ENCODE peak calls at places on chromosomes 4 and X, in five cellular contexts. One of them, this sample, is unnamed.

GRCh38 chr4:143559757-143560147 is 46.2 kb downstream of the SMARCA5 start:
- DNase-seq in fibroblast of the aortic adventitia: no peak
- DNase-seq in kidney epithelial cell: no peak
- DNase-seq in cardiac muscle cell: peak; percentile 3
- DNase-seq in choroid plexus epithelial cell: no peak
- DNase-seq in this sample: no peak

GRCh38 chr4:185826381-185826780 is 14.4 kb upstream of the SORBS2 start:
- DNase-seq in fibroblast of the aortic adventitia: no peak
- DNase-seq in kidney epithelial cell: no peak
- DNase-seq in choroid plexus epithelial cell: no peak
- DNase-seq in cardiac muscle cell: no peak
- DNase-seq in this sample: no peak

GRCh38 chr4:185672618-185673017 is 137.3 kb upstream of the PDLIM3 start:
- DNase-seq in cardiac muscle cell: no peak
- DNase-seq in fibroblast of the aortic adventitia: no peak
- DNase-seq in choroid plexus epithelial cell: peak; percentile 16
- DNase-seq in kidney epithelial cell: no peak
- DNase-seq in this sample: no peak

GRCh38 chr4:7208509-7209451 is 16.4 kb downstream of the SORCS2 start:
- DNase-seq in cardiac muscle cell: no peak
- DNase-seq in fibroblast of the aortic adventitia: no peak
- DNase-seq in kidney epithelial cell: no peak
- DNase-seq in choroid plexus epithelial cell: no peak
- DNase-seq in this sample: no peak

GRCh38 chr4:57475424-57475823 is 365.2 kb upstream of the IGFBP7 start:
- DNase-seq in choroid plexus epithelial cell: no peak
- DNase-seq in cardiac muscle cell: no peak
- DNase-seq in fibroblast of the aortic adventitia: no peak
- DNase-seq in kidney epithelial cell: no peak
- DNase-seq in this sample: no peak

GRCh38 chrX:40102393-40103381 is 4.9 kb upstream of the BCOR start:
- DNase-seq in cardiac muscle cell: no peak
- DNase-seq in choroid plexus epithelial cell: no peak
- DNase-seq in fibroblast of the aortic adventitia: no peak
- DNase-seq in kidney epithelial cell: no peak
- DNase-seq in this sample: no peak

GRCh38 chr4:130172156-130172555 is 1076.2 kb downstream of the C4orf33 start:
- DNase-seq in cardiac muscle cell: no peak
- DNase-seq in choroid plexus epithelial cell: peak; percentile 13
- DNase-seq in kidney epithelial cell: no peak
- DNase-seq in fibroblast of the aortic adventitia: no peak
- DNase-seq in this sample: no peak

GRCh38 chr4:40211224-40212185 is 14.7 kb downstream of the RHOH start:
- DNase-seq in cardiac muscle cell: no peak
- DNase-seq in kidney epithelial cell: no peak
- DNase-seq in choroid plexus epithelial cell: peak; percentile 34
- DNase-seq in fibroblast of the aortic adventitia: no peak
- DNase-seq in this sample: no peak

GRCh38 chr4:80237992-80238391 is 28.5 kb upstream of the FGF5 start:
- DNase-seq in cardiac muscle cell: peak; percentile 80
- DNase-seq in fibroblast of the aortic adventitia: peak; percentile 96
- DNase-seq in kidney epithelial cell: peak; percentile 37
- DNase-seq in choroid plexus epithelial cell: peak; percentile 62
- DNase-seq in this sample: peak; percentile 87

GRCh38 chr4:30380404-30380998 is 339.7 kb upstream of the PCDH7 start:
- DNase-seq in cardiac muscle cell: peak; percentile 81
- DNase-seq in kidney epithelial cell: peak; percentile 44
- DNase-seq in choroid plexus epithelial cell: peak; percentile 71
- DNase-seq in fibroblast of the aortic adventitia: peak; percentile 76
- DNase-seq in this sample: no peak

GRCh38 chr4:37760840-37761239 is 65.6 kb upstream of the PGM2 start:
- DNase-seq in choroid plexus epithelial cell: peak; percentile 70
- DNase-seq in cardiac muscle cell: peak; percentile 68
- DNase-seq in fibroblast of the aortic adventitia: peak; percentile 37
- DNase-seq in kidney epithelial cell: no peak
- DNase-seq in this sample: no peak

GRCh38 chr4:140395668-140396067 is 22.2 kb downstream of the SCOC start:
- DNase-seq in choroid plexus epithelial cell: no peak
- DNase-seq in fibroblast of the aortic adventitia: no peak
- DNase-seq in kidney epithelial cell: no peak
- DNase-seq in cardiac muscle cell: no peak
- DNase-seq in this sample: no peak

GRCh38 chr4:26076000-26076587 is 162.1 kb downstream of the SMIM20 start:
- DNase-seq in cardiac muscle cell: peak; percentile 37
- DNase-seq in kidney epithelial cell: no peak
- DNase-seq in choroid plexus epithelial cell: peak; percentile 61
- DNase-seq in fibroblast of the aortic adventitia: peak; percentile 29
- DNase-seq in this sample: no peak

GRCh38 chr4:88937081-88937480 is 119.9 kb downstream of the FAM13A start:
- DNase-seq in kidney epithelial cell: peak; percentile 5
- DNase-seq in cardiac muscle cell: peak; percentile 37
- DNase-seq in choroid plexus epithelial cell: peak; percentile 62
- DNase-seq in fibroblast of the aortic adventitia: peak; percentile 54
- DNase-seq in this sample: peak; percentile 31

GRCh38 chr4:182447938-182448280 is 204.7 kb downstream of the TENM3 start:
- DNase-seq in cardiac muscle cell: peak; percentile 7
- DNase-seq in choroid plexus epithelial cell: peak; percentile 37
- DNase-seq in fibroblast of the aortic adventitia: peak; percentile 5
- DNase-seq in kidney epithelial cell: no peak
- DNase-seq in this sample: no peak

DNA sequence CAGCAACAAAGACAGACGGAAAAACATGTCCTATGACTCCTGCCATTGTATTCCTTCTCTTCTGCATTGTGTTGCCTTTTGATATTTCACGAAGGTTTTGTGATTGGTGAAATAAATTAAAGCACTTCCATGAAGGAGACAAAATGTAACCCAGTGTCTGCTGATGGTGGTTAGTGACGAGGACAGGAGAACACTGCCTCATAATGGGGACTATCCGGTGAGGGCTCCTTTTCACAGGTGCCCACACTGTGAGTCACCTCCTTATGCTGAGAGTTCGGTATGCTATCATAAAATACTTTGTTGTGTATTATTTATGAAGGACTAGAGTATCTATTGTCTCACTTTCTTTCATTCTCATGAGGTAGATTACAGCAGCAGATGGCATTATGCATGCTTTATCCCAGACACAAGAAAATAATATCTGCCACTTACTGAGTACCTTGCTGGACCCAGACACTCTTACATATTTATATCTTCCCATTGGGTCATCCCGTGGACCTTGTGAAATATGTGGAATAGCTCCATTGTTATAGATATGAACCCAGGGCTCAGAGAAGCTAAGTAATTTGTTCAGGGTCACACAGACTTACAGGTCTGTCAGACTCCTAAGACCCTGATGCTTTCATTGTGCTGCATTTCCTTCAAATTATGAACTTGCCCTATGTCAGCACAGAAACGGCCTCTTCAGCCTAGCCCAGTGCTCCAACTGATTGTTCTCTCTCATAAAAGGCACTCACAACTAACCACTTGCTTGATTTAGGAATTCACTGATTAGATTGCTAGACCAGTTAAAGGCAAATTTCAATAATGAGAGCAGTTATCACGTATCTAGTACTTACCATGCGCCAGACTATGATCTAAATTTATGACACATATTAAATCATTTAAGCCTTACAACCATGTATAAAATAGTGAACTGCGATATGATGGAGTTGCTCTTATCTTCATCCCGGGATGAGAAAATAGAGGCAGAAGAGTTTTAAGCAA is 31.2 kb downstream of the PLS3 start:
- DNase-seq in choroid plexus epithelial cell: no peak
- DNase-seq in kidney epithelial cell: no peak
- DNase-seq in fibroblast of the aortic adventitia: no peak
- DNase-seq in cardiac muscle cell: no peak
- DNase-seq in this sample: no peak
- H3K4me3 ChIP-seq in choroid plexus epithelial cell: no peak overlapping the region
- H3K4me3 ChIP-seq in kidney epithelial cell: no peak overlapping the region
- H3K4me3 ChIP-seq in fibroblast of the aortic adventitia: no peak overlapping the region
- H3K4me3 ChIP-seq in cardiac muscle cell: no peak overlapping the region
- H3K4me3 ChIP-seq in this sample: no peak overlapping the region

GRCh38 chr4:142358656-142359055 is 487.4 kb downstream of the INPP4B start:
- DNase-seq in kidney epithelial cell: no peak
- DNase-seq in cardiac muscle cell: no peak
- DNase-seq in fibroblast of the aortic adventitia: no peak
- DNase-seq in choroid plexus epithelial cell: no peak
- DNase-seq in this sample: no peak

GRCh38 chr4:142356118-142356759 is 489.9 kb downstream of the INPP4B start:
- DNase-seq in cardiac muscle cell: no peak
- DNase-seq in choroid plexus epithelial cell: no peak
- DNase-seq in kidney epithelial cell: no peak
- DNase-seq in fibroblast of the aortic adventitia: no peak
- DNase-seq in this sample: no peak

GRCh38 chr4:142354794-142355416 is 491.2 kb downstream of the INPP4B start:
- DNase-seq in fibroblast of the aortic adventitia: no peak
- DNase-seq in cardiac muscle cell: no peak
- DNase-seq in kidney epithelial cell: no peak
- DNase-seq in choroid plexus epithelial cell: no peak
- DNase-seq in this sample: no peak

GRCh38 chr4:142355417-142355930 is 490.6 kb downstream of the INPP4B start:
- DNase-seq in kidney epithelial cell: no peak
- DNase-seq in fibroblast of the aortic adventitia: peak; percentile 59
- DNase-seq in choroid plexus epithelial cell: no peak
- DNase-seq in cardiac muscle cell: no peak
- DNase-seq in this sample: no peak

DNA sequence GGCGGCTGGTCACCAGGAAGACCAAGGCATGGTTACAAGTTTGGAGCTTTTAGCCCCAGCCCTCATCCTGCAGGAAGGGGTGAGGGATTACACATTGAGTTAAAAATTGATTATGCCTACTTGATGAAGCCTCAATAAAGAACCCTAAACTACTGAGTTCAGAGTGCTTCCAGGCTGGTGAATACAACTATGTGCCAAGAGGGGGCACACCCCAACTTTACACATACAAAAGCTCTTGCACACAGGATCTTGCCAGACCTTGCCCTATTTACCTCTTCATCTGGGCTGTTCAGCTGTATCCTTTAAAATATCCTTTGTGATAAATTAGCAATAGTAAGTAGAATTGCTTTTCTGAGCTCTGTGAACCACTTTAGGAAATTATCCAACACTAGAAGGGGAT is 489.3 kb downstream of the INPP4B start:
- DNase-seq in kidney epithelial cell: no peak
- DNase-seq in choroid plexus epithelial cell: no peak
- DNase-seq in fibroblast of the aortic adventitia: no peak
- DNase-seq in cardiac muscle cell: no peak
- DNase-seq in this sample: no peak
- TF ChIP-seq CTCF in kidney epithelial cell: no peak
- TF ChIP-seq CTCF in choroid plexus epithelial cell: no peak
- TF ChIP-seq CTCF in fibroblast of the aortic adventitia: no peak
- TF ChIP-seq CTCF in cardiac muscle cell: no peak
- TF ChIP-seq CTCF in this sample: no peak

GRCh38 chr4:2936773-2937145 is 26.4 kb downstream of the NOP14 start:
- DNase-seq in fibroblast of the aortic adventitia: peak; percentile 30
- DNase-seq in cardiac muscle cell: peak; percentile 52
- DNase-seq in kidney epithelial cell: no peak
- DNase-seq in choroid plexus epithelial cell: peak; percentile 71
- DNase-seq in this sample: no peak
- H3K4me3 ChIP-seq in fibroblast of the aortic adventitia: no peak overlapping the region
- H3K4me3 ChIP-seq in cardiac muscle cell: no peak overlapping the region
- H3K4me3 ChIP-seq in kidney epithelial cell: no peak overlapping the region
- H3K4me3 ChIP-seq in choroid plexus epithelial cell: no peak overlapping the region
- H3K4me3 ChIP-seq in this sample: no peak overlapping the region

GRCh38 chrX:148337873-148338272 is 162.5 kb upstream of the AFF2 start:
- DNase-seq in fibroblast of the aortic adventitia: no peak
- DNase-seq in choroid plexus epithelial cell: no peak
- DNase-seq in cardiac muscle cell: no peak
- DNase-seq in kidney epithelial cell: no peak
- DNase-seq in this sample: no peak
- TF ChIP-seq CTCF in fibroblast of the aortic adventitia: no peak
- TF ChIP-seq CTCF in choroid plexus epithelial cell: no peak
- TF ChIP-seq CTCF in cardiac muscle cell: no peak
- TF ChIP-seq CTCF in kidney epithelial cell: no peak
- TF ChIP-seq CTCF in this sample: no peak

GRCh38 chrX:131985526-131986049 is 37.5 kb upstream of the STK26 start:
- DNase-seq in kidney epithelial cell: no peak
- DNase-seq in cardiac muscle cell: no peak
- DNase-seq in choroid plexus epithelial cell: no peak
- DNase-seq in fibroblast of the aortic adventitia: no peak
- DNase-seq in this sample: no peak

GRCh38 chrX:131988236-131988635 is 34.9 kb upstream of the STK26 start:
- DNase-seq in kidney epithelial cell: no peak
- DNase-seq in choroid plexus epithelial cell: no peak
- DNase-seq in cardiac muscle cell: no peak
- DNase-seq in fibroblast of the aortic adventitia: no peak
- DNase-seq in this sample: no peak

GRCh38 chrX:131987252-131987651 is 35.9 kb upstream of the STK26 start:
- DNase-seq in kidney epithelial cell: no peak
- DNase-seq in cardiac muscle cell: no peak
- DNase-seq in fibroblast of the aortic adventitia: no peak
- DNase-seq in choroid plexus epithelial cell: no peak
- DNase-seq in this sample: no peak
- H3K4me3 ChIP-seq in kidney epithelial cell: no peak overlapping the region
- H3K4me3 ChIP-seq in cardiac muscle cell: no peak overlapping the region
- H3K4me3 ChIP-seq in fibroblast of the aortic adventitia: no peak overlapping the region
- H3K4me3 ChIP-seq in choroid plexus epithelial cell: no peak overlapping the region
- H3K4me3 ChIP-seq in this sample: no peak overlapping the region

GRCh38 chrX:2516612-2517011 is 15.8 kb upstream of the DHRSX start:
- DNase-seq in fibroblast of the aortic adventitia: no peak
- DNase-seq in kidney epithelial cell: no peak
- DNase-seq in choroid plexus epithelial cell: no peak
- DNase-seq in cardiac muscle cell: no peak
- DNase-seq in this sample: no peak

GRCh38 chrX:2512501-2512900 is 11.7 kb upstream of the DHRSX start:
- DNase-seq in choroid plexus epithelial cell: no peak
- DNase-seq in cardiac muscle cell: no peak
- DNase-seq in kidney epithelial cell: no peak
- DNase-seq in fibroblast of the aortic adventitia: no peak
- DNase-seq in this sample: no peak

GRCh38 chrX:2513120-2513664 is 12.4 kb upstream of the DHRSX start:
- DNase-seq in cardiac muscle cell: no peak
- DNase-seq in fibroblast of the aortic adventitia: no peak
- DNase-seq in choroid plexus epithelial cell: no peak
- DNase-seq in kidney epithelial cell: no peak
- DNase-seq in this sample: no peak

GRCh38 chrX:2511326-2511725 is 10.6 kb upstream of the DHRSX start:
- DNase-seq in choroid plexus epithelial cell: no peak
- DNase-seq in fibroblast of the aortic adventitia: no peak
- DNase-seq in kidney epithelial cell: no peak
- DNase-seq in cardiac muscle cell: no peak
- DNase-seq in this sample: no peak

DNA sequence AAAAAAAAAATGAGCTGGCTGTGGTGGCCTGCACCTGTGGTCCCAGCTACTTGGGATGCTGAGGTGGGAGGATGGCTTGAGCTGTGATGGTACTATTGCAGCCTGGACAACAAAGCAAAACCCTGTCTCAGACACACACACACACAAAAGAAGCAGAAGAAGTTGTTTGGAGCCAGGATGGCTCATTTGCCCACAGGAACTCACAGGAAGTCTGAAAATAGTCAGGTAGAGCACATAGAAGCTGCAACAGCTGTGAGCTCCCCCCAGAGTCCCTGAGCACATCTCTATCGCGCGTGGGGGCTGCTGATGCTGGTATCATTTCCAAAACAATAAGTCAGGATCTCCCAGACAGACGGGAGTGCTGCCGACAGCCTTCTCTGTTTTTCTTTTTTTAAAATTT is 13.4 kb upstream of the DHRSX start:
- DNase-seq in cardiac muscle cell: no peak
- DNase-seq in choroid plexus epithelial cell: no peak
- DNase-seq in kidney epithelial cell: no peak
- DNase-seq in fibroblast of the aortic adventitia: no peak
- DNase-seq in this sample: no peak
- TF ChIP-seq CTCF in cardiac muscle cell: no peak
- TF ChIP-seq CTCF in choroid plexus epithelial cell: no peak
- TF ChIP-seq CTCF in kidney epithelial cell: no peak
- TF ChIP-seq CTCF in fibroblast of the aortic adventitia: no peak
- TF ChIP-seq CTCF in this sample: no peak